ENCODE peak calls at places on chromosomes 2 and 18, in six cellular contexts. U is neural progenitor cell, L is mammary epithelial cell, A is HCT116, M is aorta, E is right atrium auricular region. Y is an unnamed sample. For H3K4me1, the result is how much of the 10 kb centered on the place peaks cover.

GRCh38 chr2:228474466-228474865 is 293.0 kb upstream of the SPHKAP start:
- DNase-seq in L (no peak), U (no peak), M (no peak), A (no peak), E (no peak), Y (no peak)

GRCh38 chr2:160484859-160485520 is 8.6 kb downstream of the RBMS1 start:
- DNase-seq in A (no peak), E (no peak), U (no peak), L (no peak), M (no peak), Y (no peak)

GRCh38 chr18:34467059-34467458 is 242.3 kb upstream of the NOL4 start:
- DNase-seq in A (no peak), E (no peak), M (no peak), U (no peak), L (peak), Y (no peak)

GRCh38 chr2:206160124-206160806 is 570 bp downstream of the EEF1B2 start:
- DNase-seq in A (no peak), E (no peak), L (no peak), M (no peak), U (no peak), Y (peak)

GRCh38 chr18:56021136-56021813 is 433.3 kb upstream of the TCF4 start:
- DNase-seq in A (no peak), M (no peak), L (no peak), U (no peak), E (no peak), Y (no peak)

GRCh38 chr18:10128906-10129305 is 215.1 kb downstream of the VAPA start:
- DNase-seq in M (no peak), L (no peak), A (no peak), E (no peak), U (no peak), Y (no peak)

GRCh38 chr18:3675446-3675845 is 225.5 kb downstream of the TGIF1 start:
- DNase-seq in E (no peak), A (no peak), L (peak), M (no peak), U (no peak), Y (no peak)

GRCh38 chr2:113105047-113105446 is 22.4 kb upstream of the IL1RN start:
- DNase-seq in M (no peak), U (no peak), L (peak), A (no peak), E (no peak), Y (no peak)

GRCh38 chr2:72153026-72153791 is 5.5 kb upstream of the CYP26B1 start:
- DNase-seq in U (no peak), L (no peak), A (no peak), E (peak), M (no peak), Y (peak)

GRCh38 chr2:54428401-54428800 is 27.7 kb upstream of the SPTBN1 start:
- DNase-seq in E (peak), L (no peak), U (no peak), M (no peak), A (no peak), Y (no peak)
- H3K4me1 ChIP-seq in E (under half), L (under half), U (under half), M (under half), A (under half), Y (half or more)

GRCh38 chr2:64114063-64114911 is 29.9 kb downstream of the PELI1 start:
- DNase-seq in A (no peak), M (no peak), E (no peak), L (peak), U (no peak), Y (no peak)

GRCh38 chr2:64108842-64109241 is 35.4 kb downstream of the PELI1 start:
- DNase-seq in A (no peak), M (no peak), L (peak), U (no peak), E (no peak), Y (no peak)

GRCh38 chr2:64112016-64112415 is 32.2 kb downstream of the PELI1 start:
- DNase-seq in A (no peak), L (no peak), U (no peak), M (no peak), E (no peak), Y (no peak)

GRCh38 chr2:64114912-64115277 is 29.3 kb downstream of the PELI1 start:
- DNase-seq in E (no peak), A (no peak), L (no peak), U (no peak), M (no peak), Y (no peak)

DNA sequence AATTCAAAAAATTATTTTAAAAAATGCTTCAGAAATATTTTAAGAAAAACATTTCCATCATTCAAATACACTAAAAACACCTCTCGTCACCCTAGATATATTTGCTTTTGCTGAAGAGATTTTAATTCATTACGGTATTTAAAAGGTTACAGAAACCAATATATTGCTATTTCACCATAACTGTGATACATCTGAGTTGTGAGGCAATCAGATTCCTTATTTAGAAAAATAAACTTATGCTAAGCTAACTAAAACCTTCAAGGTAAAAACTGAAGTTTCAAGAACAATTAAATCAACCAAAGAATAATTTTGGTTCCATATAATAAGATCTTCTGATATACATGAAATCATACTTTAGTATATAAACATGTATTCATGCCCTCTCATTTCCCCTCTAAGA is 32.8 kb downstream of the PELI1 start:
- DNase-seq in M (no peak), U (no peak), E (no peak), A (no peak), L (no peak), Y (no peak)
- H3K4me1 ChIP-seq in M (under half), U (under half), E (under half), A (under half), L (under half), Y (under half)

DNA sequence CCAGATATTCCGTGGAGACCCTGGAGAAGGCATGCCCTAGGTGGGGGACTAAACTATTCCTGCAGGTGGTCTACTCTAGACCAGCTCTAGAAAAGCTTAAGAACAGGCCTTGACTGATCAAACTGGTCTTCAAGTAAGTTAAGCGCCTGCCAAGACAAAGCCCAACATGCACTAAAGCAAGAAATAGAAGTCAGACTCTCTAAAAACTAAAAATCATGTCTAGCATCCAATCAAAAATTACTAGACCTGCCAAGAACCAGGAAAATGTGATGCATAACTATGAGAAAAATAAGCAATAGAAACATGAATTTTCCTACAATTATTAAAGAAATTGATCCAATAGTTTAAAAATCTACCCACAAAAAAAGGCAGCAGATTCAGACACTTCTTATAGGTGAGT is 13.6 kb downstream of the KIF1A start:
- DNase-seq in M (no peak), L (no peak), A (no peak), E (no peak), U (no peak), Y (no peak)
- H3K4me1 ChIP-seq in M (under half), L (under half), A (under half), E (under half), U (under half), Y (under half)

DNA sequence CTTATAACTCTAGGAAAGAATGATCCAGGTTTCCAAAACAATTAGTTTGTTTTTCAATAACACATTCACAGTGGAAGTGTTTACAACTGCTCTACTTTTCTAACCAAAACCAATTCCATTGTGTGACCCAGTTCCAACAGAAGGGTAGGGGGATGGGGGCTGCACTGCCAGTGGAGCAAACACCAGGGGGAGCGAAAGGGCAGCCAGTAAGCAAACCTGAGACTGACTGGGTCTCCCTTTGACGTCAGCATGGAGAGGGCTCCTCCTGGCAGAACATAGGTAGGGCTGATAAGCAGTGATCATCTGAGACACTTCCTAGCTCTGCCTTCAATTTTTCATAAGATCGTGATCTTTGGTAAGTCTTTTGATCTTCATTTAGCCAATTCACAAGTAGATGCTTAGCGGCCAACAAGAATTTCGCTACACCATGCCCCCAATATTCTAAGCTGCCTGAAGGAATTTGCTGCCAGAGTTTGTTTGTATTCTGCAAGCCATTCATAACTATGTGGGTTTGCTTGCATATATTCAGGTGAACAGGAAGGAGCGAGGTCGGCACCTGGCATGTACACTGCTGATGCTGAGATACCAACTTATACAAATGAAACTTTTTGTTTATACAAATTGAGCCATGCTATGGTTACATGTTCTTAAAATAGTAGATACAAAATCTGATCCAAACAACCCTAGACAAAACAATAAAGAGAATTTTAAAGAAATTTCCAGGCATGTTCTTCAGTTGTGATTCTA is 45.9 kb downstream of the ST6GAL2 start:
- DNase-seq in L (no peak), U (peak), M (no peak), A (no peak), E (no peak), Y (peak)
- H3K4me1 ChIP-seq in L (under half), U (under half), M (under half), A (under half), E (under half), Y (under half)

GRCh38 chr2:55012648-55013484 is 37.4 kb downstream of the RTN4 start:
- DNase-seq in U (no peak), E (no peak), M (no peak), A (no peak), L (peak), Y (no peak)
- H3K4me1 ChIP-seq in U (under half), E (under half), M (under half), A (half or more), L (half or more), Y (under half)

GRCh38 chr2:238148981-238149380 is 9.8 kb upstream of the ERFE start:
- DNase-seq in E (no peak), L (no peak), M (no peak), U (no peak), A (no peak), Y (no peak)
- H3K4me1 ChIP-seq in E (under half), L (under half), M (under half), U (under half), A (under half), Y (under half)

DNA sequence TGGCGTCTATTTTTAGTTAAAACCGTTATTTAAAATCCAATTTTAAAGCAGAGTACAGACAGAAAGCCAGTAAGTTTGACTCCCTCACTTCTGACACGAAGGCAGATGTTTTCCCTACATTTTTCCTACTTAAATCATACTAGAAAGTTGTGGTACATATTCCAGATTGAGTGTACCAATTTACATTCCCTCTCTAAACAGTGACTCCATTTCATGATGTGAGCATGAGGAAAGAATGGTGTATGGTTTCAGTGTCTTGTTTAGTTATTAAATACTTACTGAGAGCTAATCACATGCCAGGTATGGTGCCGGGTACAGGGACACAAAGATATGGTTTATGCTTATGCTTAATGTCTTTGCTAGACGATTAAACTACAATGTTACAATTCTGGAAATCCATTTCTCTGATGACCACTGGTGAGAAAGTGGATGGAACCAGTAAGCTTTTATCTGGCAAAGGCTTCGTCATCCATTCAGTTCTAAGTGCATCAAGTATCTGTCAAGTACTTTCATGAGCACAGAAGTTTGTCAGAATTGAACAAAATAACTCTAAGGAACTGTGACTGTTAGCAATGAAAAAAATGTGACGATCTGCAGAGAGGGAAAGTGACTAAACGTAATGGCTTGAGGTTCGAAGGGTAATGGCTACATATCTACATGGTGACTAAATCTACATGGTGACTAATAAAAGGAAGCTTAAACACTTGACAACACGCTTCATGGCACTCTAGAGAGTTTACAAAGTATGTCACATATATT is 25.7 kb downstream of the MAP4K3 start:
- DNase-seq in L (peak), U (no peak), M (no peak), E (no peak), A (peak), Y (no peak)
- H3K4me1 ChIP-seq in L (under half), U (under half), M (under half), E (under half), A (under half), Y (half or more)

GRCh38 chr2:172231508-172231907 is 128.8 kb upstream of the DLX2 start:
- DNase-seq in A (no peak), U (no peak), M (no peak), L (no peak), E (no peak), Y (no peak)
- H3K4me1 ChIP-seq in A (under half), U (under half), M (under half), L (half or more), E (under half), Y (under half)

GRCh38 chr2:100248044-100248330 is 74.3 kb downstream of the LONRF2 start:
- DNase-seq in U (no peak), L (no peak), A (no peak), M (no peak), E (no peak), Y (no peak)
- H3K4me1 ChIP-seq in U (under half), L (under half), A (under half), M (under half), E (under half), Y (under half)

GRCh38 chr18:48784654-48785053 is 166.1 kb downstream of the SMAD7 start:
- DNase-seq in U (no peak), A (no peak), E (no peak), L (no peak), M (peak), Y (no peak)
- H3K4me1 ChIP-seq in U (under half), A (under half), E (under half), L (under half), M (under half), Y (half or more)